ENCODE peak calls at places on chromosomes 11 and 22, in seven cellular contexts. K is IMR-90, D is brain microvascular endothelial cell, X is fibroblast of pulmonary artery, T is thoracic aorta, E is A549, F is HL-60. I is an unnamed sample.

GRCh38 chr11:94825111-94825880 is 57.1 kb downstream of the AMOTL1 start:
- DNase-seq in K (no peak), D (no peak), X (no peak), T (no peak), E (no peak), F (no peak), I (no peak)

GRCh38 chr11:69443968-69444364 is 37.5 kb upstream of the LINC01488 start:
- DNase-seq in K (peak; percentile 58), D (peak; percentile 41), X (peak; percentile 57), T (no peak), E (no peak), F (no peak), I (peak; percentile 35)

GRCh38 chr11:64164392-64165312 is 1.3 kb downstream of the MACROD1 start:
- DNase-seq in K (no peak), D (no peak), X (no peak), T (no peak), E (no peak), F (peak; percentile 25), I (no peak)

GRCh38 chr11:8338138-8338537 is 74.5 kb upstream of the LMO1 start:
- DNase-seq in K (peak; percentile 12), D (peak; percentile 52), X (peak; percentile 34), T (no peak), E (peak; percentile 40), F (peak; percentile 14), I (peak; percentile 19)

GRCh38 chr11:84045146-84045545 is 759.0 kb upstream of the CCDC90B start:
- DNase-seq in K (no peak), D (no peak), X (no peak), T (no peak), E (no peak), F (no peak), I (no peak)

GRCh38 chr11:72446929-72447753 is 12.8 kb upstream of the CLPB start:
- DNase-seq in K (peak; percentile 69), D (peak; percentile 55), X (peak; percentile 80), T (no peak), E (peak; percentile 76), F (peak; percentile 42), I (peak; percentile 69)

GRCh38 chr11:71200172-71200716 is 52.1 kb downstream of the SHANK2 start:
- DNase-seq in K (no peak), D (no peak), X (no peak), T (no peak), E (no peak), F (no peak), I (no peak)

GRCh38 chr22:43823353-43823908 is 11.3 kb upstream of the EFCAB6 start:
- DNase-seq in K (no peak), D (no peak), X (no peak), T (no peak), E (peak; percentile 68), F (no peak), I (no peak)

GRCh38 chr11:46369458-46370152 is 11.9 kb upstream of the MDK start:
- DNase-seq in K (peak; percentile 77), D (peak; percentile 63), X (peak; percentile 80), T (no peak), E (peak; percentile 79), F (peak; percentile 47), I (peak; percentile 72)

GRCh38 chr22:43861529-43861928 is 784 bp downstream of the SULT4A1 start:
- DNase-seq in K (peak; percentile 52), D (no peak), X (peak; percentile 39), T (no peak), E (no peak), F (no peak), I (no peak)

GRCh38 chr11:83403990-83404389 is 117.8 kb upstream of the CCDC90B start:
- DNase-seq in K (no peak), D (no peak), X (no peak), T (no peak), E (no peak), F (no peak), I (no peak)

GRCh38 chr22:27468712-27469111 is 332.8 kb downstream of the MN1 start:
- DNase-seq in K (no peak), D (no peak), X (no peak), T (no peak), E (no peak), F (no peak), I (no peak)

GRCh38 chr11:65849771-65850216 is 8.2 kb downstream of the CFL1 start:
- DNase-seq in K (no peak), D (no peak), X (no peak), T (no peak), E (no peak), F (no peak), I (no peak)

GRCh38 chr11:66007201-66007634 is 4.6 kb upstream of the CST6 start:
- DNase-seq in K (no peak), D (no peak), X (no peak), T (no peak), E (no peak), F (no peak), I (no peak)

GRCh38 chr11:83713701-83714100 is 427.5 kb upstream of the CCDC90B start:
- DNase-seq in K (peak; percentile 3), D (no peak), X (no peak), T (no peak), E (no peak), F (no peak), I (peak; percentile 15)

GRCh38 chr11:45507916-45508315 is 157.5 kb downstream of the CHST1 start:
- DNase-seq in K (no peak), D (no peak), X (no peak), T (no peak), E (no peak), F (no peak), I (no peak)

GRCh38 chr11:69274531-69275016 is 19.4 kb upstream of the MYEOV start:
- DNase-seq in K (no peak), D (no peak), X (no peak), T (no peak), E (peak; percentile 70), F (no peak), I (no peak)

GRCh38 chr11:21485426-21485825 is 707.5 kb upstream of the ANO5 start:
- DNase-seq in K (no peak), D (no peak), X (no peak), T (no peak), E (no peak), F (no peak), I (no peak)

GRCh38 chr11:10522276-10522675 is 18.7 kb downstream of the RNF141 start:
- DNase-seq in K (no peak), D (no peak), X (no peak), T (no peak), E (no peak), F (no peak), I (no peak)

GRCh38 chr11:132168326-132168725 is 797.9 kb downstream of the NTM start:
- DNase-seq in K (no peak), D (no peak), X (no peak), T (no peak), E (no peak), F (no peak), I (no peak)

GRCh38 chr11:2203440-2204259 is 32.0 kb upstream of the TH start:
- DNase-seq in K (no peak), D (no peak), X (no peak), T (no peak), E (no peak), F (no peak), I (no peak)

GRCh38 chr11:131109256-131109655 is 193.0 kb upstream of the SNX19 start:
- DNase-seq in K (peak; percentile 79), D (peak; percentile 25), X (peak; percentile 1), T (no peak), E (no peak), F (no peak), I (no peak)

GRCh38 chr11:20075627-20076026 is 84.6 kb downstream of the DBX1 start:
- DNase-seq in K (no peak), D (no peak), X (no peak), T (no peak), E (no peak), F (no peak), I (no peak)

GRCh38 chr11:30895046-30895445 is 308.9 kb upstream of the MPPED2 start:
- DNase-seq in K (no peak), D (no peak), X (no peak), T (no peak), E (no peak), F (no peak), I (no peak)

GRCh38 chr11:104134760-104135159 is 29.2 kb downstream of the PDGFD start:
- DNase-seq in K (peak; percentile 57), D (peak; percentile 67), X (peak; percentile 51), T (no peak), E (peak; percentile 37), F (no peak), I (peak; percentile 33)

DNA sequence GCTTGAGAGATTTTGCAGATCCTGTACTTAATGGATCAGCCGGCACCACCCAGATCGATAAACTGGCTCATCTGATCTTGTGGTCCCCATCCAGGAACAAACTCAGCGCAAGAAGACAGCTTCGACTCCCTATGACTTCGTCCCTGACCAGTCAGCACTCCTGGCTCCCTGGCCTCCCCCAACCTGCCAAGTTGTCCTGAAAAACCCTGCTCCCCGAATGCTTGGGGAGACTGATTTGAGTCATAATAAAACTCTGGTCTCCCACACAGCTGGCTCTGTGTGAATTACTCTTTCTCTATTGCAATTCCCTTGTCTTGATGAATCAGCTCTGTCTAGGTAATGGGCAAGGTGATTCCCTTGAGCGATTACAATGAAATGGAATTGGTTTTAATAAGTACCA is 29.5 kb downstream of the OR2AG2 start:
- DNase-seq in K (no peak), D (no peak), X (no peak), T (no peak), E (no peak), F (no peak), I (no peak)
- H3K4me3 ChIP-seq in K (no peak overlapping the region), D (no peak overlapping the region), X (no peak overlapping the region), T (no peak overlapping the region), E (no peak overlapping the region), F (no peak overlapping the region), I (no peak overlapping the region)

GRCh38 chr22:37284126-37284806 is 2.0 kb downstream of the CYTH4 start:
- DNase-seq in K (no peak), D (no peak), X (no peak), T (no peak), E (no peak), F (no peak), I (no peak)
- H3K4me3 ChIP-seq in K (no peak overlapping the region), D (no peak overlapping the region), X (no peak overlapping the region), T (peak overlapping the region; percentile 67), E (no peak overlapping the region), F (peak overlapping the region; percentile 69), I (no peak overlapping the region)

DNA sequence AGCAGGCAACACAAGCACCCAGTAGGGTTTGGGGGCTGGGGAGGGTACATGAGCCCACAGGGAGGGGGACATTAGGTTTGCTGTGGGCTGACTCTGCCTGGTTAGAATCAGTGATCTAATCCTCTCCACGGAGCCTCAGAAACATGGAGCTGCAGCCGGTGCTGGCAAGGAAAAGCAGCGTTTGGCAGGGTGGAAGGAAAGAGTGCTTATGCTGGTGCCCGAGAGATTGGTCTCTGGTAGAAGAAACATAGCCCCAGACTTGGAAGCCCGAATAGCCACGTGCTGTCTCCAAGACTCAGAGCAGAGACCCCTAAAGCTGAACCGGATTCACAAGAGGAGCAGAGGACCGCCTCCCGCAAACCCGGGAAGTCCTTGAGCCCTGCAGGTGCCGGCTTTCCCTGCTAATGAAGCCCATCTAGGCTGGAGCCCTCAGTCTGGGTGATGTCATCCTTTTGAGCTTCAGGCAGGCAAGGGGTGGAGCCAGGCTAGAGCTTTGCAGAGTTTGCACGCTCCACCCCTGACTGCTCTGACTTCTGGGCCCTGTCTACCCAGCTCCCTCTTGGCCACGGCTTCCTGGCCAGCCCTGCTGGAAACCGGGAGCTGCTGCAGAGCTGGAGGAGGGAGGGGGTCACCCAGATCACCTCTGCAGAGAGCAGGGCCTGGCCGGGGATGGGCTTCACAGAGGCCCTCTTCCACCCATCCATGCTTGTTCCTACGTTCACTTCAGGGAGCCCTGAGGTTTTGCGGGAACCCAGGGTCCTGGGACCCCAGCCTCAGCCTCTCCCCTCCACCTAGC is 35.0 kb upstream of the JAM3 start:
- DNase-seq in K (peak; percentile 85), D (peak; percentile 80), X (peak; percentile 83), T (peak; percentile 64), E (peak; percentile 42), F (no peak), I (peak; percentile 82)
- H3K4me3 ChIP-seq in K (no peak overlapping the region), D (no peak overlapping the region), X (no peak overlapping the region), T (peak overlapping the region; percentile 65), E (no peak overlapping the region), F (no peak overlapping the region), I (no peak overlapping the region)

GRCh38 chr11:75402002-75402773 is 2.9 kb downstream of the RPS3 start:
- DNase-seq in K (no peak), D (no peak), X (no peak), T (no peak), E (no peak), F (no peak), I (no peak)
- H3K4me3 ChIP-seq in K (no peak overlapping the region), D (peak overlapping the region; percentile 99), X (peak overlapping the region; percentile 8), T (no peak overlapping the region), E (peak overlapping the region; percentile 77), F (peak overlapping the region; percentile 81), I (peak overlapping the region; percentile 100)